ENCODE peak calls at places on chromosomes 5 and 9, in four cellular contexts. O is heart right ventricle, T is ovary, F is mesendoderm. J is an unnamed sample.

GRCh38 chr5:16464664-16465543 is 696 bp downstream of the ZNF622 start:
- DNase-seq in O (no peak), T (no peak), F (no peak), J (no peak)

GRCh38 chr5:168227001-168227400 is 64.4 kb upstream of the WWC1 start:
- DNase-seq in O (no peak), T (no peak), F (no peak), J (peak)

GRCh38 chr5:79030663-79031480 is 38.6 kb downstream of the DMGDH start:
- DNase-seq in O (no peak), T (no peak), F (no peak), J (no peak)

GRCh38 chr9:116632990-116633441 is 54.1 kb upstream of the TRIM32 start:
- DNase-seq in O (no peak), T (no peak), F (no peak), J (no peak)

GRCh38 chr5:79602884-79603283 is 9.4 kb upstream of the TENT2 start:
- DNase-seq in O (no peak), T (no peak), F (no peak), J (no peak)

GRCh38 chr9:107635137-107635802 is 145.7 kb upstream of the KLF4 start:
- DNase-seq in O (no peak), T (no peak), F (no peak), J (no peak)

GRCh38 chr5:2149196-2149541 is 266.4 kb upstream of the IRX4 start:
- DNase-seq in O (no peak), T (no peak), F (peak), J (no peak)

GRCh38 chr5:80238778-80239679 is 16.8 kb downstream of the SERINC5 start:
- DNase-seq in O (peak), T (peak), F (no peak), J (no peak)

GRCh38 chr5:173880306-173880985 is 7.7 kb upstream of the CPEB4 start:
- DNase-seq in O (no peak), T (no peak), F (peak), J (no peak)

GRCh38 chr9:16915126-16915831 is 44.8 kb upstream of the BNC2 start:
- DNase-seq in O (no peak), T (no peak), F (no peak), J (no peak)

GRCh38 chr5:81972496-81972791 is 621 bp downstream of the ATG10 start:
- DNase-seq in O (no peak), T (no peak), F (no peak), J (no peak)

GRCh38 chr9:129398901-129399300 is 220.8 kb upstream of the IER5L start:
- DNase-seq in O (no peak), T (no peak), F (no peak), J (no peak)

GRCh38 chr5:10593531-10594181 is 29.8 kb downstream of the ANKRD33B start:
- DNase-seq in O (no peak), T (no peak), F (no peak), J (no peak)

GRCh38 chr5:157998021-157998504 is 139.1 kb upstream of the CLINT1 start:
- DNase-seq in O (no peak), T (no peak), F (peak), J (peak)

GRCh38 chr5:157990583-157991181 is 131.7 kb upstream of the CLINT1 start:
- DNase-seq in O (no peak), T (no peak), F (no peak), J (no peak)

GRCh38 chr5:157993201-157993600 is 134.3 kb upstream of the CLINT1 start:
- DNase-seq in O (no peak), T (no peak), F (no peak), J (no peak)

GRCh38 chr5:157994271-157994691 is 135.3 kb upstream of the CLINT1 start:
- DNase-seq in O (no peak), T (no peak), F (no peak), J (no peak)

GRCh38 chr5:157994906-157995519 is 136.1 kb upstream of the CLINT1 start:
- DNase-seq in O (peak), T (peak), F (peak), J (peak)
- H3K4me3 ChIP-seq in O (no peak), T (no peak), F (no peak), J (no peak)

DNA sequence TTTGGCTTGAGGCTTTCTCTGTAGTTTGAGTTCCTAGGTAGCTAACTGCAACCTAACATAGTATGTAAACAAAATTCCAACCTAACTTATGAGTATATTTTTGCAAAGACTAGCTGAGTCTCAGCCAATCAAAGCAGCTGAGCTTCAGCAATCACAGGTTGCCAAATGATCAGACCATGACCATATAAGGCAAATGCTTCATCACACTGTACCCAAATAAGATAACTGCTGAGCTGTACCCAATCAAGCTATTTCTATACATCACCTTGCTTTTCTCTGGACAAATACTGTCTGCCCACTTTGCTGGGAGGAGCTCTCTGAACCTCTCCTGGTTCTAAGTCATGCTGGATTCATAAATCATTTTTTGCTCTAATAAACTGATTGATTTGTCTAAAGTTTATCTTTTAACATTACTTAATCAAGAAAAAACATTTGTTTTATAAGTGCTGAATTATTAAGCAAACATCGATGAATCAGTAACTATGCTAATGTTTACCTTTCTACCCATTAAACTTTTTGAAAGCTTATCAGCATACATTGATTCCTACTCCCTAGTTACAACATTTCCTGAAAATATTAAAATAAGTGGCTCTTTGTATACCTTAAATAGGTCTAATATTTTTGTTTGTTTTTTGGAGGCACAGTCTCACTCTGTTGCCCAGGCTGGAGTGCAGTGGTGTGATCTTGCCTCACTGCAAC is 129.7 kb upstream of the PCA3 start:
- DNase-seq in O (no peak), T (no peak), F (no peak), J (peak)
- H3K4me3 ChIP-seq in O (no peak), T (no peak), F (no peak), J (no peak)

GRCh38 chr5:72296251-72296650 is 23.8 kb downstream of the MRPS27 start:
- DNase-seq in O (no peak), T (no peak), F (no peak), J (no peak)
- H3K4me3 ChIP-seq in O (no peak), T (no peak), F (no peak), J (no peak)

GRCh38 chr9:26426732-26427131 is 465.9 kb downstream of the CAAP1 start:
- DNase-seq in O (no peak), T (no peak), F (peak), J (no peak)
- H3K4me3 ChIP-seq in O (no peak), T (no peak), F (no peak), J (no peak)

GRCh38 chr5:128539038-128539429 is 989 bp upstream of the FBN2 start:
- DNase-seq in O (peak), T (no peak), F (peak), J (peak)

GRCh38 chr5:128537306-128537998 is 593 bp downstream of the FBN2 start:
- DNase-seq in O (peak), T (no peak), F (peak), J (peak)

GRCh38 chr5:128536861-128537305 is 1.2 kb downstream of the FBN2 start:
- DNase-seq in O (peak), T (no peak), F (peak), J (no peak)

GRCh38 chr5:128537999-128538248 is at the start of gene FBN2:
- DNase-seq in O (no peak), T (no peak), F (no peak), J (no peak)

GRCh38 chr5:128538249-128539037 is 398 bp upstream of the FBN2 start:
- DNase-seq in O (peak), T (no peak), F (peak), J (peak)
- H3K4me3 ChIP-seq in O (peak), T (peak), F (peak), J (peak)